ENCODE peak calls at places on chromosomes 12 and 14, in seven cellular contexts. F, W, Q, B, T, H and L are unnamed samples.

GRCh38 chr14:55845963-55846851 is 266.2 kb downstream of the KTN1 start:
- DNase-seq in Q (no peak), F (no peak), B (no peak), W (no peak), T (no peak), H (no peak), L (no peak)

GRCh38 chr14:63045234-63045611 is at the start of gene KCNH5:
- DNase-seq in H (peak; percentile 25), T (no peak), B (peak; percentile 12), W (peak; percentile 19), Q (no peak), F (no peak), L (peak; percentile 57)

GRCh38 chr12:26187014-26187413 is 8.4 kb upstream of the SSPN start:
- DNase-seq in H (no peak), T (no peak), Q (no peak), W (no peak), B (no peak), F (no peak), L (no peak)

GRCh38 chr12:56206373-56207166 is 15.2 kb downstream of the RNF41 start:
- DNase-seq in T (no peak), B (peak; percentile 73), F (peak; percentile 52), H (peak; percentile 48), Q (peak; percentile 77), W (no peak), L (no peak)

GRCh38 chr14:101318271-101318670 is 243.0 kb upstream of the DIO3 start:
- DNase-seq in T (no peak), W (no peak), H (no peak), F (no peak), B (no peak), Q (no peak), L (no peak)

GRCh38 chr14:61153436-61153835 is 127.7 kb downstream of the TMEM30B start:
- DNase-seq in T (no peak), B (peak; percentile 60), Q (no peak), W (no peak), H (no peak), F (no peak), L (no peak)

GRCh38 chr14:42541535-42542001 is 934.9 kb downstream of the LRFN5 start:
- DNase-seq in W (no peak), H (no peak), T (no peak), B (no peak), F (no peak), Q (no peak), L (no peak)

GRCh38 chr14:63956326-63956725 is 103.5 kb downstream of the SYNE2 start:
- DNase-seq in B (no peak), F (no peak), W (no peak), T (no peak), Q (no peak), H (no peak), L (no peak)

GRCh38 chr14:101820283-101820798 is 58.8 kb downstream of the PPP2R5C start:
- DNase-seq in F (no peak), W (no peak), B (no peak), H (peak; percentile 43), T (no peak), Q (no peak), L (no peak)

GRCh38 chr14:63666326-63666725 is 24.7 kb upstream of the WDR89 start:
- DNase-seq in Q (no peak), F (no peak), H (no peak), T (no peak), W (no peak), B (no peak), L (no peak)

GRCh38 chr14:92503756-92504491 is 9.7 kb upstream of the RIN3 start:
- DNase-seq in T (peak; percentile 88), W (no peak), B (peak; percentile 40), F (no peak), Q (peak; percentile 1), H (no peak), L (no peak)

GRCh38 chr14:61569783-61570182 is 125.5 kb upstream of the HIF1A start:
- DNase-seq in Q (peak; percentile 85), T (no peak), W (no peak), B (peak; percentile 75), F (no peak), H (no peak), L (no peak)

GRCh38 chr14:96225745-96226151 is 21.1 kb downstream of the BDKRB2 start:
- DNase-seq in B (no peak), H (no peak), T (no peak), W (no peak), Q (no peak), F (no peak), L (no peak)

GRCh38 chr12:71552728-71553501 is 110.7 kb downstream of the ZFC3H1 start:
- DNase-seq in B (no peak), F (no peak), T (no peak), W (no peak), Q (no peak), H (no peak), L (no peak)

GRCh38 chr14:68359862-68360552 is 432.9 kb downstream of the ZFP36L1 start:
- DNase-seq in H (no peak), F (no peak), Q (peak; percentile 88), T (peak; percentile 37), B (peak; percentile 25), W (no peak), L (peak; percentile 32)

GRCh38 chr14:35366048-35366428 is 38.5 kb downstream of the NFKBIA start:
- DNase-seq in T (no peak), F (no peak), H (no peak), W (no peak), B (no peak), Q (peak; percentile 83), L (no peak)

GRCh38 chr14:78605065-78605762 is 435.0 kb downstream of the NRXN3 start:
- DNase-seq in B (no peak), W (no peak), H (no peak), Q (no peak), T (no peak), F (no peak), L (no peak)

GRCh38 chr14:76333664-76334063 is 42.3 kb upstream of the ESRRB start:
- DNase-seq in F (no peak), H (no peak), B (no peak), W (no peak), T (no peak), Q (no peak), L (no peak)

GRCh38 chr12:122834229-122834920 is 882 bp upstream of the HIP1R start:
- DNase-seq in W (no peak), Q (peak; percentile 75), T (peak; percentile 35), B (peak; percentile 57), F (peak; percentile 56), H (no peak), L (peak; percentile 41)

GRCh38 chr12:90977224-90977623 is 22.2 kb upstream of the CCER1 start:
- DNase-seq in B (peak; percentile 62), H (no peak), W (no peak), F (no peak), Q (no peak), T (no peak), L (no peak)

GRCh38 chr12:90974286-90974685 is 19.3 kb upstream of the CCER1 start:
- DNase-seq in H (no peak), T (no peak), B (peak; percentile 45), W (no peak), F (no peak), Q (no peak), L (no peak)

GRCh38 chr12:90979936-90980335 is 24.8 kb downstream of the EPYC start:
- DNase-seq in B (peak; percentile 26), F (no peak), T (no peak), H (no peak), W (no peak), Q (no peak), L (no peak)

GRCh38 chr12:90979019-90979418 is 24.0 kb upstream of the CCER1 start:
- DNase-seq in F (no peak), W (no peak), H (no peak), Q (no peak), T (no peak), B (no peak), L (no peak)

GRCh38 chr12:90978117-90978770 is 23.3 kb upstream of the CCER1 start:
- DNase-seq in T (peak; percentile 43), B (peak; percentile 87), Q (no peak), W (no peak), F (no peak), H (peak; percentile 14), L (peak; percentile 17)
- TF ChIP-seq CTCF in T (peak; percentile 75), B (peak; percentile 77), Q (peak; percentile 60), W (peak; percentile 68), F (peak; percentile 81), H (peak; percentile 48), L (peak; percentile 67)

GRCh38 chr12:20798561-20798960 is 11.9 kb upstream of the SLCO1B3 start:
- DNase-seq in B (peak; percentile 73), W (no peak), H (no peak), T (peak; percentile 7), Q (no peak), F (no peak), L (no peak)
- TF ChIP-seq CTCF in B (peak; percentile 57), W (peak; percentile 7), H (peak; percentile 23), T (peak; percentile 35), Q (peak; percentile 11), F (peak; percentile 69), L (peak; percentile 24)

GRCh38 chr14:31935406-31935805 is 141.7 kb upstream of the ARHGAP5 start:
- DNase-seq in Q (no peak), B (peak; percentile 28), H (no peak), F (no peak), T (no peak), W (no peak), L (no peak)
- TF ChIP-seq CTCF in Q (no peak), B (no peak), H (no peak), F (no peak), T (no peak), W (no peak), L (no peak)

GRCh38 chr12:53480425-53481107 is 18.7 kb downstream of the MAP3K12 start:
- DNase-seq in H (no peak), B (no peak), W (no peak), F (no peak), T (no peak), Q (no peak), L (no peak)

GRCh38 chr12:53481108-53481442 is 18.2 kb downstream of the MAP3K12 start:
- DNase-seq in Q (no peak), F (no peak), W (no peak), T (no peak), H (no peak), B (no peak), L (no peak)

GRCh38 chr12:53483225-53483978 is 15.9 kb downstream of the MAP3K12 start:
- DNase-seq in T (no peak), H (no peak), Q (no peak), W (no peak), B (no peak), F (no peak), L (no peak)

GRCh38 chr12:53482626-53483165 is 16.6 kb downstream of the MAP3K12 start:
- DNase-seq in F (no peak), W (no peak), T (no peak), H (no peak), B (no peak), Q (peak; percentile 62), L (no peak)

DNA sequence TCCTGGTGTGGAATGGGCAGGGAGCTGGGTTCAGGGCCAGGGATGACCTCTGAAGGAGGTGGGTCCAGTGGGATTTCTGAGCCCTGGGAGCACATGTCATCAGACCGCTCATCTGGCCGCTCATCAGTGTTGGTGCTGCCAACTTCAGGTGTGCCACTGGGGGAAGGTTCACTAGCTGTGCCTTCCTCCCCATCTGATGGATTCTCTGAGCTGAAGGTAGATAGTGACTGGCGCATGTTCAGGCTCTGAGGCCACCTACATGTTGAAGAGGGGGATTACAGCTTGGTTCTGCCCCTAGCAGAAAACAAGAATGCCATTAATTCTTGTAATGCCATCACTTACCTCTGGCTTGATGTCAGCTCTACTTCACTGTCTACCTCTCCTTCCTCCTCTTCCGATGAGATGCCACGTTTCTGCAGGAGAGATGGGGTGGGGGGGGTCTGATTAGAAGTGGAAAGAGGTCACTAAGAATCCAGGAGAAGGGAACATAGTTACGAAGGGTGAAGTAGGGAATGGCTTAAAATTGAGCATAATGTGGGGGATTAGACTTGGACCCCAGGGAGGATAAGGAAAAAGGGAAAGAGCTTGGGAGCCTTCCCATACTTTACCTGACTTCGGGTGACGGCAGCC is 17.2 kb downstream of the MAP3K12 start:
- DNase-seq in W (no peak), H (no peak), B (peak; percentile 67), Q (no peak), T (no peak), F (no peak), L (no peak)
- TF ChIP-seq CTCF in W (peak; percentile 26), H (no peak), B (peak; percentile 47), Q (no peak), T (no peak), F (peak; percentile 47), L (no peak)